ENCODE peak calls at places on chromosome 5, in nine cellular contexts. V, Q, L, Y, F, T, E, K and W are unnamed samples.

GRCh38 chr5:51181495-51181894 is 201.8 kb upstream of the ISL1 start:
- DNase-seq in V (no peak), Q (no peak), L (no peak), Y (no peak), F (no peak), T (no peak), E (no peak), K (no peak), W (no peak)

GRCh38 chr5:171434874-171435273 is 15.4 kb downstream of the FGF18 start:
- DNase-seq in V (no peak), Q (no peak), L (no peak), Y (no peak), F (no peak), T (no peak), E (no peak), K (no peak), W (no peak)

GRCh38 chr5:35354751-35355150 is 124.5 kb upstream of the PRLR start:
- DNase-seq in V (no peak), Q (no peak), L (peak), Y (no peak), F (no peak), T (no peak), E (peak), K (no peak), W (no peak)

GRCh38 chr5:102713682-102714231 is 41.3 kb upstream of the PAM start:
- DNase-seq in V (no peak), Q (no peak), L (no peak), Y (no peak), F (no peak), T (no peak), E (peak), K (no peak), W (peak)

GRCh38 chr5:1185038-1185651 is 16.2 kb upstream of the SLC6A19 start:
- DNase-seq in V (no peak), Q (no peak), L (no peak), Y (no peak), F (no peak), T (no peak), E (no peak), K (no peak), W (no peak)

GRCh38 chr5:180126716-180127681 is 55.4 kb upstream of the RNF130 start:
- DNase-seq in V (no peak), Q (peak), L (no peak), Y (peak), F (no peak), T (peak), E (peak), K (no peak), W (no peak)

GRCh38 chr5:178383919-178384814 is 151.6 kb upstream of the PHYKPL start:
- DNase-seq in V (no peak), Q (no peak), L (no peak), Y (no peak), F (no peak), T (peak), E (peak), K (no peak), W (no peak)

GRCh38 chr5:61328791-61329617 is 3.1 kb upstream of the ZSWIM6 start:
- DNase-seq in V (no peak), Q (no peak), L (no peak), Y (no peak), F (no peak), T (no peak), E (no peak), K (no peak), W (no peak)

GRCh38 chr5:88405783-88406182 is 137.1 kb upstream of the TMEM161B start:
- DNase-seq in V (no peak), Q (no peak), L (peak), Y (no peak), F (no peak), T (no peak), E (peak), K (no peak), W (no peak)

GRCh38 chr5:14110196-14110595 is 32.9 kb upstream of the TRIO start:
- DNase-seq in V (no peak), Q (no peak), L (no peak), Y (no peak), F (no peak), T (no peak), E (peak), K (no peak), W (no peak)

GRCh38 chr5:59798862-59799667 is 94.5 kb downstream of the PDE4D start:
- DNase-seq in V (peak), Q (no peak), L (peak), Y (no peak), F (no peak), T (no peak), E (peak), K (no peak), W (peak)

GRCh38 chr5:158273035-158273434 is 414.1 kb upstream of the CLINT1 start:
- DNase-seq in V (no peak), Q (no peak), L (no peak), Y (no peak), F (no peak), T (no peak), E (no peak), K (no peak), W (no peak)

GRCh38 chr5:82641362-82641988 is 363.3 kb upstream of the RPS23 start:
- DNase-seq in V (peak), Q (peak), L (peak), Y (no peak), F (no peak), T (no peak), E (peak), K (peak), W (peak)

GRCh38 chr5:112018846-112019245 is 261.9 kb upstream of the NREP start:
- DNase-seq in V (no peak), Q (no peak), L (no peak), Y (no peak), F (no peak), T (no peak), E (no peak), K (no peak), W (no peak)

GRCh38 chr5:172118891-172119290 is 69.1 kb downstream of the STK10 start:
- DNase-seq in V (no peak), Q (no peak), L (no peak), Y (no peak), F (no peak), T (peak), E (no peak), K (no peak), W (no peak)

GRCh38 chr5:117054808-117055398 is 480.3 kb upstream of the SEMA6A start:
- DNase-seq in V (peak), Q (no peak), L (no peak), Y (no peak), F (no peak), T (no peak), E (no peak), K (no peak), W (no peak)